ENCODE peak calls at places on chromosomes 7 and 10, in eight cellular contexts. X is CD8-positive, alpha-beta T cell; D is right lobe of liver; H is MM.1S; S is lower lobe of right lung; P is cardiac muscle cell; F is IMR-90; M is gastrocnemius medialis. K is an unnamed sample.

GRCh38 chr10:70367195-70367796 is 15.1 kb downstream of the LRRC20 start:
- DNase-seq in D (no peak), M (no peak), S (no peak), F (peak), P (no peak), H (no peak), X (no peak), K (no peak)

GRCh38 chr10:16788125-16788524 is 29.1 kb downstream of the RSU1 start:
- DNase-seq in P (no peak), F (no peak), S (no peak), D (no peak), M (no peak), X (no peak), H (no peak), K (no peak)

GRCh38 chr7:45053941-45054340 is 34.8 kb downstream of the NACAD start:
- DNase-seq in F (no peak), M (no peak), S (no peak), P (no peak), X (no peak), D (no peak), H (no peak), K (no peak)

GRCh38 chr10:125611216-125611615 is 71.7 kb downstream of the TEX36 start:
- DNase-seq in S (no peak), F (no peak), P (no peak), H (no peak), D (no peak), X (no peak), M (no peak), K (no peak)

GRCh38 chr10:97517778-97518561 is 19.2 kb downstream of the UBTD1 start:
- DNase-seq in P (no peak), F (no peak), S (no peak), X (no peak), D (no peak), M (no peak), H (no peak), K (no peak)

GRCh38 chr10:1602037-1602471 is 135.3 kb downstream of the ADARB2 start:
- DNase-seq in S (no peak), M (no peak), D (no peak), X (no peak), H (no peak), F (no peak), P (no peak), K (no peak)

GRCh38 chr10:132850896-132851295 is 64.9 kb upstream of the NKX6-2 start:
- DNase-seq in P (no peak), X (no peak), F (no peak), D (no peak), H (no peak), S (no peak), M (no peak), K (no peak)

GRCh38 chr7:39394105-39394504 is 172.1 kb upstream of the YAE1 start:
- DNase-seq in F (no peak), H (no peak), D (no peak), M (no peak), S (no peak), P (no peak), X (no peak), K (no peak)

GRCh38 chr10:79019961-79020491 is 48.7 kb upstream of the ZMIZ1 start:
- DNase-seq in M (peak), H (no peak), P (peak), S (peak), D (peak), F (peak), X (no peak), K (no peak)

GRCh38 chr7:30450123-30450982 is 28.2 kb downstream of the NOD1 start:
- DNase-seq in M (no peak), D (no peak), H (no peak), S (no peak), P (no peak), F (no peak), X (no peak), K (no peak)

GRCh38 chr10:116710021-116710420 is 32.3 kb downstream of the HSPA12A start:
- DNase-seq in F (no peak), S (no peak), M (no peak), H (no peak), D (no peak), X (no peak), P (no peak), K (no peak)

GRCh38 chr10:76251773-76252617 is 820.6 kb downstream of the LRMDA start:
- DNase-seq in X (no peak), M (no peak), F (peak), D (no peak), H (no peak), S (peak), P (no peak), K (no peak)

GRCh38 chr10:77695186-77695585 is 57.6 kb upstream of the KCNMA1 start:
- DNase-seq in D (no peak), H (no peak), F (no peak), M (no peak), S (no peak), X (no peak), P (no peak), K (no peak)

GRCh38 chr7:143002856-143003255 is 24.1 kb downstream of the OR9A2 start:
- DNase-seq in H (no peak), M (no peak), D (no peak), S (peak), X (no peak), P (no peak), F (no peak), K (no peak)

DNA sequence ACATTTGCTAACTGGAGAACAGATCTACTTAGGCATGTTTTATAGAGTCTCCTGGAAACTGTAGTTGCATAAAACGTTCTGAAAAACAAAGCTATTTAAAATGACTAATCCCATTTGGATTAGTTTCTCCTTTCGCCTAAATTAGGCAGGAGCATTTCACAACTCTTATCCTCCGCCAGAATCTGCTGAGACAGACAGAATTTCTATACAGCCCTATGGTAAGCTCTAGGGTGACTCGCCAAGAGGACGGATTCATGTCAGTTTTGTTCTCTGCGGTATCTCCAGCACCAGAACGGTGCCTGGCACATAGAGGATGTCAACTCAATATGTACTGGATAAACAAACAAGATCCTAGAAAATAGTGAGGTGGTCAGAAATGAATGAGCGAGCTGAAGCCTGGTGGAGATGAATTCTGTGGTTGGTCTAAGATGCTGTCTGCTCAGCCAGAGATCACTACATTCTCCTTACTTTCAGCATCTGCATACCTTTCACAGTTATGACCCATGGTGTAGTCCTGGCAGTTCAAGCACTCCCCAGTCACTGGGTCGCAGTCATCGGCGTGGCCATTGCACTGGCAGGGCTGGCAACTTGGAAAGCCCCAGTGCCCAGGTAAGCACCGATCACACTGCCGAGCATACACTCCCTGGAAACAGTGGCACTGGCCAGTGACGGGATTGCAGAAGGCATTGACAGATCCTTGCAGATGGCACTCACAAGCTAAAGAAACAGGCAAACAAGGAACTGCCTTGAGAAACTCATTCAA is 44.0 kb downstream of the LAMB1 start:
- DNase-seq in H (no peak), M (peak), X (no peak), D (no peak), S (no peak), F (peak), P (no peak), K (no peak)
- H3K27ac ChIP-seq in H (no peak), M (peak), X (no peak), D (no peak), S (no peak), F (peak), P (no peak), K (no peak)

DNA sequence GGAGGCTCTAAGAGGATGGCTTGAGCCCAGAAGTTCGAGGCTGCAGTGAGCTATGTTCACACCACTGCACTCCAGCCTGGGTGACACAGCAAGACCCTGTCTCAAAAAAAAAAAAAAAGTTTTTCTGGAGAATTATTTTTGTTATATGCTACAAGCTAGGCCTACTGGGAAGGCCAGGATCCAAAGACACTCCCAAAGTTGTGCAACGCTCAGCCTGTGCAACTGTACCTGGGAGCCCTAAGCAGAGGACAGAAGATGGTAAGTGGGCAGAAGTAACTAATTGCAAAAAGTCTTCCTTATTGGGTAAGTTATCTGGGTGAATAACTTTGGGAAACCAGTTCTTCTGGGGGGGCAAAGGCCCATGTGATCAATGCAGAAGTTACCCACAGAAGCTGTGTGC is 17.3 kb downstream of the HIP1 start:
- DNase-seq in S (peak), X (no peak), H (no peak), D (no peak), P (no peak), M (no peak), F (no peak), K (no peak)
- H3K4me3 ChIP-seq in S (no peak), X (no peak), H (no peak), D (no peak), P (no peak), M (no peak), F (no peak), K (no peak)

DNA sequence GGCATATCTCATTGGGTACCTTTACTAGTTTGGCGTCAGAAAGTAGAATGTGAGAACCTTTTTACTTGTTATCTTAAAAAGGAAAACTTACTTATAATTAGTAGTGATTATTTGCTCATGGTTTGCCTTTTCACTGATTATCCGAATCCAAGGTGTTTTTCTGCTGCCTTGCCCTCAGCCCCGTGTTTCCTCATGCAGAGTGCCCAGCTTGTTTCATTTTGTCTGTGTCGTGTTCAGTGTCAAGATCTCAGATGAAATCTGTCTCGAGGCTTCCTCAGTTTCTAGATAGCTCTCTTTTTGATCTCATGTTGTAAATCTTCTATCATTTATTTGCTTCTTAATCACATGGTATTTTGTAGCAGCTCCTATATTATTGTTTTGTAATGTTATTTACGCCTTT is 30.1 kb downstream of the RPA3 start:
- DNase-seq in M (no peak), D (no peak), P (no peak), H (no peak), F (no peak), S (no peak), X (no peak), K (no peak)
- H3K27ac ChIP-seq in M (peak), D (no peak), P (no peak), H (no peak), F (no peak), S (peak), X (no peak), K (no peak)

GRCh38 chr10:69327463-69328345 is 49.4 kb downstream of the HK1 start:
- DNase-seq in M (peak), H (no peak), X (peak), D (no peak), P (peak), F (peak), S (peak), K (no peak)
- H3K4me3 ChIP-seq in M (peak), H (no peak), X (peak), D (no peak), P (no peak), F (peak), S (peak), K (no peak)

K was measured in pancreas.